ENCODE peak calls at places on chromosomes 1 and 21, in five cellular contexts. One of them, this sample, is unnamed.
A peak's percentile ranks its signal among the peaks of the same experiment; 100 is the strongest.

GRCh38 chr1:189609206-189609605 is 868.5 kb downstream of the BRINP3 start:
- DNase-seq in T-helper 1 cell: no peak
- DNase-seq in HFFc6: no peak
- DNase-seq in T-helper 2 cell treated with Interferon-gamma antibody and Interleukin-4, amounts not matched to agents 5 μg/mL and 100 μg/mL, for 36 hours: no peak
- DNase-seq in Kasumi-1: no peak
- DNase-seq in this sample: no peak

GRCh38 chr1:195335541-195335940 is 1272.7 kb downstream of the KCNT2 start:
- DNase-seq in T-helper 1 cell: no peak
- DNase-seq in HFFc6: peak; percentile 60
- DNase-seq in T-helper 2 cell treated with Interferon-gamma antibody and Interleukin-4, amounts not matched to agents 5 μg/mL and 100 μg/mL, for 36 hours: no peak
- DNase-seq in Kasumi-1: no peak
- DNase-seq in this sample: no peak

GRCh38 chr1:84089470-84090261 is 54.4 kb upstream of the PRKACB start:
- DNase-seq in T-helper 1 cell: no peak
- DNase-seq in HFFc6: peak; percentile 65
- DNase-seq in T-helper 2 cell treated with Interferon-gamma antibody and Interleukin-4, amounts not matched to agents 5 μg/mL and 100 μg/mL, for 36 hours: no peak
- DNase-seq in Kasumi-1: no peak
- DNase-seq in this sample: no peak

GRCh38 chr1:56526571-56527174 is 52.7 kb downstream of the PLPP3 start:
- DNase-seq in T-helper 1 cell: no peak
- DNase-seq in HFFc6: no peak
- DNase-seq in T-helper 2 cell treated with Interferon-gamma antibody and Interleukin-4, amounts not matched to agents 5 μg/mL and 100 μg/mL, for 36 hours: no peak
- DNase-seq in Kasumi-1: peak; percentile 12
- DNase-seq in this sample: no peak

GRCh38 chr21:35465750-35466149 is 416.6 kb upstream of the RUNX1 start:
- DNase-seq in T-helper 1 cell: no peak
- DNase-seq in HFFc6: no peak
- DNase-seq in T-helper 2 cell treated with Interferon-gamma antibody and Interleukin-4, amounts not matched to agents 5 μg/mL and 100 μg/mL, for 36 hours: no peak
- DNase-seq in Kasumi-1: no peak
- DNase-seq in this sample: no peak

GRCh38 chr1:9150582-9151290 is 21.8 kb upstream of the GPR157 start:
- DNase-seq in T-helper 1 cell: no peak
- DNase-seq in HFFc6: no peak
- DNase-seq in T-helper 2 cell treated with Interferon-gamma antibody and Interleukin-4, amounts not matched to agents 5 μg/mL and 100 μg/mL, for 36 hours: no peak
- DNase-seq in Kasumi-1: no peak
- DNase-seq in this sample: no peak

GRCh38 chr1:221878134-221878533 is 136.2 kb upstream of the DUSP10 start:
- DNase-seq in T-helper 1 cell: no peak
- DNase-seq in HFFc6: no peak
- DNase-seq in T-helper 2 cell treated with Interferon-gamma antibody and Interleukin-4, amounts not matched to agents 5 μg/mL and 100 μg/mL, for 36 hours: no peak
- DNase-seq in Kasumi-1: peak; percentile 46
- DNase-seq in this sample: no peak

GRCh38 chr1:4121834-4122512 is 221.9 kb upstream of the C1orf174 start:
- DNase-seq in T-helper 1 cell: no peak
- DNase-seq in HFFc6: no peak
- DNase-seq in T-helper 2 cell treated with Interferon-gamma antibody and Interleukin-4, amounts not matched to agents 5 μg/mL and 100 μg/mL, for 36 hours: no peak
- DNase-seq in Kasumi-1: no peak
- DNase-seq in this sample: no peak

GRCh38 chr1:56482486-56482885 is 96.9 kb downstream of the PLPP3 start:
- DNase-seq in T-helper 1 cell: no peak
- DNase-seq in HFFc6: no peak
- DNase-seq in T-helper 2 cell treated with Interferon-gamma antibody and Interleukin-4, amounts not matched to agents 5 μg/mL and 100 μg/mL, for 36 hours: no peak
- DNase-seq in Kasumi-1: no peak
- DNase-seq in this sample: no peak

GRCh38 chr1:150836129-150836773 is 28.2 kb upstream of the CTSK start:
- DNase-seq in T-helper 1 cell: no peak
- DNase-seq in HFFc6: no peak
- DNase-seq in T-helper 2 cell treated with Interferon-gamma antibody and Interleukin-4, amounts not matched to agents 5 μg/mL and 100 μg/mL, for 36 hours: no peak
- DNase-seq in Kasumi-1: no peak
- DNase-seq in this sample: no peak

GRCh38 chr1:161706483-161707347 is at the start of gene FCRLA:
- DNase-seq in T-helper 1 cell: no peak
- DNase-seq in HFFc6: peak; percentile 98
- DNase-seq in T-helper 2 cell treated with Interferon-gamma antibody and Interleukin-4, amounts not matched to agents 5 μg/mL and 100 μg/mL, for 36 hours: no peak
- DNase-seq in Kasumi-1: peak; percentile 47
- DNase-seq in this sample: no peak

GRCh38 chr1:163090321-163090945 is 21.3 kb downstream of the RGS4 start:
- DNase-seq in T-helper 1 cell: no peak
- DNase-seq in HFFc6: peak; percentile 66
- DNase-seq in T-helper 2 cell treated with Interferon-gamma antibody and Interleukin-4, amounts not matched to agents 5 μg/mL and 100 μg/mL, for 36 hours: no peak
- DNase-seq in Kasumi-1: no peak
- DNase-seq in this sample: no peak

GRCh38 chr21:24050233-24050632 is 1557.0 kb downstream of the MRPL39 start:
- DNase-seq in T-helper 1 cell: no peak
- DNase-seq in HFFc6: no peak
- DNase-seq in T-helper 2 cell treated with Interferon-gamma antibody and Interleukin-4, amounts not matched to agents 5 μg/mL and 100 μg/mL, for 36 hours: no peak
- DNase-seq in Kasumi-1: peak; percentile 72
- DNase-seq in this sample: no peak

This sample was measured in T-helper 9 cell.